ENCODE peak calls at places on chromosomes 1 and 21, in five cellular contexts. G, Q, T, X and E are unnamed samples.
A peak's percentile ranks its signal among the peaks of the same experiment; 100 is the strongest.

GRCh38 chr1:114330451-114330983 is 176.8 kb upstream of the SYT6 start:
- DNase-seq in G (peak; percentile 11), Q (no peak), T (no peak), X (no peak), E (no peak)

GRCh38 chr1:235503333-235504121 is 725 bp downstream of the B3GALNT2 start:
- DNase-seq in G (peak; percentile 28), Q (peak; percentile 48), T (peak; percentile 86), X (peak; percentile 47), E (peak; percentile 67)

GRCh38 chr1:56285554-56286402 is 293.6 kb downstream of the PLPP3 start:
- DNase-seq in G (no peak), Q (no peak), T (no peak), X (no peak), E (no peak)

GRCh38 chr21:37074195-37074510 is 1.1 kb downstream of the TTC3 start:
- DNase-seq in G (no peak), Q (no peak), T (peak; percentile 50), X (no peak), E (peak; percentile 38)

GRCh38 chr1:216528816-216529215 is 105.6 kb upstream of the USH2A start:
- DNase-seq in G (no peak), Q (no peak), T (no peak), X (no peak), E (no peak)

GRCh38 chr1:231690072-231690471 is 63.5 kb downstream of the DISC1 start:
- DNase-seq in G (no peak), Q (no peak), T (peak; percentile 4), X (no peak), E (no peak)

GRCh38 chr1:243474384-243474851 is 218.6 kb downstream of the SDCCAG8 start:
- DNase-seq in G (no peak), Q (no peak), T (peak; percentile 47), X (no peak), E (no peak)

GRCh38 chr1:53381790-53382401 is 54.0 kb upstream of the LRP8 start:
- DNase-seq in G (no peak), Q (no peak), T (no peak), X (no peak), E (peak; percentile 76)

GRCh38 chr1:58586296-58586695 is 9.2 kb upstream of the TACSTD2 start:
- DNase-seq in G (no peak), Q (no peak), T (no peak), X (no peak), E (no peak)

GRCh38 chr1:3293563-3294080 is 160.8 kb upstream of the ARHGEF16 start:
- DNase-seq in G (no peak), Q (no peak), T (no peak), X (no peak), E (no peak)

GRCh38 chr1:82931051-82931450 is 1067.9 kb downstream of the TTLL7 start:
- DNase-seq in G (no peak), Q (no peak), T (no peak), X (peak; percentile 22), E (peak; percentile 61)

GRCh38 chr1:56874689-56875088 is 20.1 kb downstream of the C8A start:
- DNase-seq in G (no peak), Q (no peak), T (no peak), X (no peak), E (no peak)

GRCh38 chr1:246755419-246755818 is 31.2 kb downstream of the SCCPDH start:
- DNase-seq in G (no peak), Q (no peak), T (no peak), X (no peak), E (no peak)